ENCODE peak calls at places on chromosome 3, in six cellular contexts. M is RWPE1, X is AG09309, L is SK-N-SH, Q is LNCaP clone FGC, S is cardiac fibroblast. N is an unnamed sample.

GRCh38 chr3:124557433-124558232 is 172.6 kb upstream of the UMPS start:
- DNase-seq in L (peak), S (peak), M (peak), Q (no peak), X (no peak), N (no peak)

GRCh38 chr3:56935821-56936220 is 124.6 kb upstream of the SPATA12 start:
- DNase-seq in S (no peak), M (no peak), L (no peak), X (no peak), Q (no peak), N (no peak)

GRCh38 chr3:15063238-15063637 is 1.9 kb downstream of the MRPS25 start:
- DNase-seq in S (no peak), Q (no peak), X (no peak), M (no peak), L (peak), N (no peak)

GRCh38 chr3:138673641-138674040 is 65.1 kb downstream of the FAIM start:
- DNase-seq in L (no peak), X (no peak), Q (no peak), S (peak), M (no peak), N (no peak)

GRCh38 chr3:119885746-119886530 is 104.0 kb downstream of the NR1I2 start:
- DNase-seq in Q (no peak), M (no peak), S (peak), X (no peak), L (no peak), N (no peak)

GRCh38 chr3:150922611-150923010 is 17.4 kb upstream of the MINDY4B start:
- DNase-seq in S (peak), Q (peak), X (no peak), L (peak), M (peak), N (no peak)

GRCh38 chr3:146169891-146170290 is 8.9 kb upstream of the PLOD2 start:
- DNase-seq in Q (no peak), M (no peak), S (peak), X (no peak), L (no peak), N (no peak)

GRCh38 chr3:36827133-36827532 is 62.8 kb upstream of the DCLK3 start:
- DNase-seq in Q (no peak), X (no peak), M (no peak), L (no peak), S (no peak), N (no peak)

GRCh38 chr3:119662604-119663377 is 2.4 kb upstream of the POPDC2 start:
- DNase-seq in M (no peak), X (no peak), Q (peak), S (no peak), L (no peak), N (no peak)

GRCh38 chr3:25489858-25490591 is 62.0 kb downstream of the RARB start:
- DNase-seq in Q (no peak), L (no peak), M (no peak), X (no peak), S (no peak), N (no peak)

GRCh38 chr3:153209596-153209995 is 47.6 kb downstream of the RAP2B start:
- DNase-seq in X (no peak), M (peak), S (peak), L (no peak), Q (no peak), N (no peak)

GRCh38 chr3:187974857-187975257 is 179.1 kb upstream of the LPP start:
- DNase-seq in M (no peak), X (no peak), S (no peak), L (no peak), Q (no peak), N (no peak)
- TF ChIP-seq CTCF in M (no peak), X (no peak), S (peak), L (peak), Q (no peak), N (peak)

DNA sequence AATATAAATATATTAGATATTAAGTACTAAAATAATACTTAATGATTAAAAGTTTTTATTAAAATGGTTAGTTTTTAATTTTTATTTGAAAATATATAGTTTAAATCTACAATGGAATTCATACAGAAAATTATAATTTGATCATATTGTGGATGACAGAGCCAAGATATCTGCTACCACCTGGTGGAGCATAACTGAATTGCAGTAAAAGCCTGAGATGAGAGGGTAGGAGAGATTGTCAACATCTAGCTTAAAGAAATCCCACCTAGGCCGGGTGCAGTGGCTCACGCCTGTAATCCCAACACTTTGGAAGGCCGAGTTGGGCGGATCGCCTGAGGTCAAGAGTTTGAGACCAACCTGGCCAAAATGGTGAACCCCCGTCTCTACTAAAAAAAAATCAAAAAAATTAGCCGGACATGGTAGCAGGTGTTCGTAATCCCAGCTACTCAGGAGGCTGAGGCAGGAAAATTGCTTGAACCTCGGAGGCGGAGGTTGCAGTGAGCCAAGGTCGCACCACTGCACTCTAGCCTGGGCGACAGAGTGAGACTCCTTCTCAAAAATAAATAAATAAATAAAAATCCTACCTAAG is 25.1 kb upstream of the CSTA start:
- DNase-seq in L (peak), Q (no peak), M (no peak), S (peak), X (no peak), N (no peak)
- TF ChIP-seq CTCF in L (peak), Q (peak), M (peak), S (peak), X (peak), N (peak)

DNA sequence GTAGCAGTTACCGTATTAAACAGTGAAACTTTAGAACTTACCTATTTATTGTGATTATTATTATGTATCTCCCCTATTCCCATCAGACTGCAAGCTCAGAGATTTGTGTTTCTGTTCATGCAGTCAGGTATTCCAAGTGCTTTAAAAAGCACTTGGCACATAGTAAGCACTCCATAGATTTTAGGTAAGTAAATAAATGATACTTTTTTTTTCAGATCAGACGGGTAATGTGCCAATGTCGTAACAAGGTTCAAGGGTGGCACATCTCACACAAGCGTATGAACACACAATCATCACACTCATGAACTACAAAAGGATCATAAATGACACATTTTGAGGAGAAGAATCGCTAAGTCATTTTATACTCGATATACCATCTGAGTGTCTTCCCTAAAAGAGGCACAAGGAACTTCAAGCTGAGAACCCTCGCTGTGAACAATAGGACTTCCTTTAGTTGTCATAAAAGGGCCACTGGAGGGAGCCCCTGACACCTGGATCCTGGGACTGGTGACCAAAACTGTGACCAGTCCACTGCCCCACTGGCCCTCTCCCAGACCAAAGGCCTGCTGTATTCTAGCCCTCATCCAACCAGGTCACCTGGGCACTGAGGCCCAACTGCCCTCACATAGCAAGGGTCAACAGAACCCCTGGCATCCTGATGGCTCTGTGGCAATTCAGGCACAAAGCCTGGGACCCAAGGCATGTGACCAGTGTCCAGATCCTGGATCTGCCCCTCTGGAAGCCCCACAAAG is 32.1 kb downstream of the KIF9 start:
- DNase-seq in L (peak), M (no peak), X (no peak), Q (peak), S (peak), N (no peak)
- TF ChIP-seq CTCF in L (peak), M (peak), X (peak), Q (peak), S (peak), N (peak)

GRCh38 chr3:184380210-184380626 is 364 bp downstream of the CHRD start:
- DNase-seq in M (peak), X (no peak), L (peak), Q (no peak), S (peak), N (no peak)
- TF ChIP-seq CTCF in M (no peak), X (no peak), L (no peak), Q (no peak), S (no peak), N (no peak)

GRCh38 chr3:60755094-60755493 is 496.2 kb downstream of the FHIT start:
- DNase-seq in M (no peak), Q (no peak), S (no peak), X (no peak), L (peak), N (no peak)
- TF ChIP-seq CTCF in M (no peak), Q (peak), S (no peak), X (peak), L (peak), N (no peak)

DNA sequence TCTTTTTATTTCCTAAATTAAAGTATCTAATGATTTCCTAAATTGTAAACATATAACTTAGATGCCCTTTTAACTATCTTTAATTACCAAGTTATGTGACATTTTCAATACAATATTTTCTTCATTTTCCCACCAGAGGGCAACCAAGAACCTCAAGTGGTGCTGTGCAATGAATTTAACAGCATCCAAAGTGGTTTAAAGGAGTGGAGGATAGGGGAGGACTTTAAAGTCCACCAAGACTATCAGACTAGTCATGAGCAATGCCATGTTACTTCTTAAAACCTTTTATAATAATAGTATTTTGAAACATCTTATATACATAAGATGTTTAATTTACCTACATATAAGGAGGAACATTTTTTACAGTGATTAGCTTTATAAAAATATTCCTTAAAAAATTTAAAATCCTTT is 74.4 kb downstream of the DLG1 start:
- DNase-seq in L (peak), X (peak), M (peak), S (peak), Q (peak), N (no peak)
- TF ChIP-seq CTCF in L (peak), X (peak), M (peak), S (peak), Q (peak), N (peak)

GRCh38 chr3:178155521-178155920 is 380.7 kb upstream of the KCNMB2 start:
- DNase-seq in M (no peak), S (no peak), Q (no peak), L (no peak), X (no peak), N (no peak)
- TF ChIP-seq CTCF in M (no peak), S (no peak), Q (no peak), L (peak), X (no peak), N (no peak)

N was measured in AG09319.